ENCODE peak calls at places on chromosomes 11 and 22, in six cellular contexts. Y, M, Z, J, W and Q are unnamed samples.
A peak's percentile ranks its signal among the peaks of the same experiment; 100 is the strongest.

GRCh38 chr22:22756109-22756508 is 111.7 kb downstream of the GGTLC2 start:
- DNase-seq in M (no peak), W (no peak), Z (no peak), Y (no peak), J (no peak), Q (no peak)

GRCh38 chr22:25350551-25350971 is 131.1 kb downstream of the CRYBB2 start:
- DNase-seq in Y (no peak), M (no peak), J (peak; percentile 35), Z (no peak), W (no peak), Q (no peak)

GRCh38 chr22:38657248-38657909 is 941 bp downstream of the CBY1 start:
- DNase-seq in Z (peak; percentile 46), W (peak; percentile 56), M (no peak), Y (no peak), J (no peak), Q (peak; percentile 57)

GRCh38 chr11:83676061-83676460 is 389.9 kb upstream of the CCDC90B start:
- DNase-seq in J (no peak), M (no peak), W (no peak), Z (no peak), Y (no peak), Q (no peak)

GRCh38 chr22:31083923-31084810 is 3.0 kb downstream of the SMTN start:
- DNase-seq in W (no peak), M (no peak), Z (peak; percentile 28), Y (no peak), J (no peak), Q (peak; percentile 45)

GRCh38 chr11:88552377-88553029 is 215.0 kb upstream of the CTSC start:
- DNase-seq in Z (peak; percentile 42), W (peak; percentile 57), M (no peak), Y (no peak), J (peak; percentile 56), Q (peak; percentile 45)

GRCh38 chr22:41048791-41049717 is 43.3 kb upstream of the EP300 start:
- DNase-seq in Z (peak; percentile 56), M (no peak), J (no peak), Y (peak; percentile 79), W (peak; percentile 62), Q (no peak)

GRCh38 chr11:98630736-98631135 is 390.0 kb upstream of the CNTN5 start:
- DNase-seq in J (no peak), Z (no peak), Y (no peak), M (no peak), W (no peak), Q (no peak)

GRCh38 chr22:26276530-26277200 is 107.4 kb downstream of the SEZ6L start:
- DNase-seq in W (no peak), M (no peak), J (no peak), Z (no peak), Y (no peak), Q (no peak)

GRCh38 chr22:16917144-16918003 is 90.6 kb downstream of the GAB4 start:
- DNase-seq in Y (peak; percentile 19), W (peak; percentile 73), M (peak; percentile 25), J (peak; percentile 69), Z (peak; percentile 47), Q (peak; percentile 39)

GRCh38 chr11:120334894-120335462 is 1.2 kb upstream of the ARHGEF12 start:
- DNase-seq in J (peak; percentile 66), Z (peak; percentile 74), M (peak; percentile 23), W (peak; percentile 71), Y (peak; percentile 56), Q (peak; percentile 81)

GRCh38 chr11:64065141-64065465 is 29.4 kb downstream of the FLRT1 start:
- DNase-seq in Z (no peak), M (no peak), J (no peak), Y (no peak), W (no peak), Q (no peak)

GRCh38 chr11:134024420-134025085 is 44.3 kb upstream of the JAM3 start:
- DNase-seq in Z (no peak), W (no peak), M (peak; percentile 85), J (no peak), Y (no peak), Q (no peak)

GRCh38 chr22:43310311-43310710 is 32.9 kb downstream of the SCUBE1 start:
- DNase-seq in M (no peak), J (no peak), W (no peak), Y (no peak), Z (no peak), Q (peak; percentile 28)

GRCh38 chr11:47233051-47233450 is 15.6 kb downstream of the ACP2 start:
- DNase-seq in M (no peak), Y (no peak), J (peak; percentile 82), Z (no peak), W (peak; percentile 43), Q (no peak)

DNA sequence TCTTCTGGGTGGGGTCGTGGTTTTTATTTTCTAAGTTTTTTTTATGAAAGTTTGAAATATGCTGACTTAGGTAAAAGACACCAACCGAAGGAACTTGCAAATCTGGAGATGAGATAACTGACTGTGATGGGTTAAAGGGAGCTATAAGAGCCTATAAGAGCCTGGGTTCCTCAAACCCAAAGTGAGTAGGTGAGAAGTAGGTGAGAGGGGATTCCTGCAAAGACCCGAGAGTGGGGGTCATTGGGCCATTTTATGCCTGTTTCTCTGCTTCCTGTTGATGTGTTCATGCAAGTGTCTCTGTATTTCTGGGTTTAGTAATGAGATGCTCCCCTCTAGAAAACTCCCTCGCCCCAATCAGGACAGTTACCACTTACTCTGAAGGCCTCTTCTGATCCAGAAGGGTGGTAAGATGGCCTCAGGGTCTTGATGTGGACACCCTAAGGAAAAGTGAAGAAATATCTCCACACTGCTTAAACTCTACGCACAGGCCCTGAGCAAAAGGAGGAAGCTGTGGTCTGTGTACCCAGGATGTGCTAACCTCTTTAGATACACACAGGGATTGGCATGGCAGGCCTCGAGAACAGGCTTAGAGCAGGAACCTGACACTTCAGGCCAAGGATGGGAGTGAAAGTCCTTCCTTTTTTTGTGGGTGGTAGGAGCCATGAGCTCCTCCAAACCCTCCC is 1.8 kb downstream of the FLI1 start:
- DNase-seq in Z (peak; percentile 54), J (no peak), M (no peak), Y (no peak), W (no peak), Q (no peak)
- TF ChIP-seq POLR2A in Z (no peak), J (peak; percentile 24), M (no peak), Y (no peak), W (peak; percentile 38), Q (no peak)

DNA sequence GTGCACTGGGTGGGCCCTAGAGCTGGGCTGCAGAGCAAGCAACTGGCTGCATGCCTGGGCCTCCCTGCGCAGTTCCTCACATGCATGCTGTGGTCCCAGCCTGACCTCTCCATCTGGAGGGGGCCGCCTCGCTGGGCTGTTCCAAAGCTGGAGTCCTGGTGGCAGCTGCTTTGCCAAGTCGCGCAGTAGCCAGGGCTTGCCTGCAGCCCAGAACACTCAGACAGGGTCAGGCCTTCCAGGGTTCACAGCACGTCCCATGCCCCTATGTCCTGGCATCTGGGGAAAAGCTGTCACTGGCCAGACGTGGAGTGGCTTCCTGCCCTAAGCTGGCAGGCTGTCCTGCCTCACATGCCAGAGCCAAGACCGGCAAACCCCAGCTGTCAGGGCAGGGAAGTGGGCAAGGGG is 16.5 kb upstream of the CDC42EP2 start:
- DNase-seq in Y (peak; percentile 90), W (peak; percentile 46), J (peak; percentile 94), Z (peak; percentile 63), M (no peak), Q (no peak)
- TF ChIP-seq POLR2A in Y (no peak), W (no peak), J (no peak), Z (no peak), M (no peak), Q (no peak)

GRCh38 chr11:104260456-104260855 is 96.5 kb upstream of the PDGFD start:
- DNase-seq in Z (no peak), Y (no peak), J (no peak), M (no peak), W (no peak), Q (no peak)

GRCh38 chr11:104254347-104254746 is 90.4 kb upstream of the PDGFD start:
- DNase-seq in J (no peak), Z (no peak), Y (no peak), W (peak; percentile 57), M (peak; percentile 5), Q (peak; percentile 47)

GRCh38 chr11:104259121-104259610 is 95.2 kb upstream of the PDGFD start:
- DNase-seq in W (no peak), J (no peak), Y (no peak), M (no peak), Z (no peak), Q (no peak)

GRCh38 chr11:104256525-104256924 is 92.6 kb upstream of the PDGFD start:
- DNase-seq in W (no peak), M (no peak), Y (no peak), Z (no peak), J (no peak), Q (no peak)
- TF ChIP-seq POLR2A in W (no peak), M (no peak), Y (no peak), Z (no peak), J (no peak), Q (no peak)

GRCh38 chr11:10274726-10275125 is 19.3 kb downstream of the SBF2 start:
- DNase-seq in W (no peak), Y (no peak), Z (no peak), M (no peak), J (no peak), Q (no peak)
- TF ChIP-seq POLR2A in W (no peak), Y (no peak), Z (no peak), M (no peak), J (no peak), Q (no peak)

DNA sequence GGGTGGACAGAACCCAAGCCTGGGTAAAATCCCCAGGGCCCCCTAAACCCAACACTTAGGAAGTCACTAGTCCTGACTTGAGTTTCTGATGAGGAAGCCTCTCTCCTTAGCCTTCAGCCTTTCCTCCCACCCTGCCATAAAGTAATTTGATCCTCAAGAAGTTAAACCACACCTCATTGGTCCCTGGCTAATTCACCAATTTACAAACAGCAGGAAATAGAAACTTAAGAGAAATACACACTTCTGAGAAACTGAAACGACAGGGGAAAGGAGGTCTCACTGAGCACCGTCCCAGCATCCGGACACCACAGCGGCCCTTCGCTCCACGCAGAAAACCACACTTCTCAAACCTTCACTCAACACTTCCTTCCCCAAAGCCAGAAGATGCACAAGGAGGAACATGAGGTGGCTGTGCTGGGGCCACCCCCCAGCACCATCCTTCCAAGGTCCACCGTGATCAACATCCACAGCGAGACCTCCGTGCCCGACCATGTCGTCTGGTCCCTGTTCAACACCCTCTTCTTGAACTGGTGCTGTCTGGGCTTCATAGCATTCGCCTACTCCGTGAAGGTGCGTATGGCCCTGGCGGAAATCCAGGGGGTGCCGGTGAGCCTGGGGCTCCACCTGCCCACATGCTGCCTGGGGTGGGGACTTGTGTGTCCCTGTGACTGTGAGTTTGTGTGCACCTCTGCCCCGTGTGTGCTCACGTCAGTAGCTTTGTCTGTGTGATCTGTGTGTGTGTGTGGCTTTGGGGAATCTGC is at the start of gene IFITM1:
- DNase-seq in M (no peak), J (peak; percentile 82), Z (peak; percentile 62), Y (no peak), W (no peak), Q (no peak)
- TF ChIP-seq POLR2A in M (no peak), J (peak; percentile 93), Z (peak; percentile 85), Y (peak; percentile 95), W (peak; percentile 66), Q (peak; percentile 44)